ENCODE peak calls at places on chromosome 2, in ten cellular contexts. One of them, this sample, is unnamed.

GRCh38 chr2:240586198-240586918 is at the start of gene CAPN10:
- DNase-seq in ureter: peak
- DNase-seq in NCI-H510A treated with DMSO at 0.1 percent for 48 hours: peak
- DNase-seq in amniotic stem cell: peak
- DNase-seq in GF-D8: peak
- DNase-seq in T-helper 9 cell: peak
- DNase-seq in C1 segment of cervical spinal cord: peak
- DNase-seq in B cell: peak
- DNase-seq in activated T-cell treated with anti-CD3 and anti-CD28 coated beads for 1 hour: peak
- DNase-seq in CD4-positive, alpha-beta T cell: peak
- DNase-seq in this sample: peak

GRCh38 chr2:191069606-191070005 is 55.6 kb upstream of the STAT1 start:
- DNase-seq in ureter: no peak
- DNase-seq in NCI-H510A treated with DMSO at 0.1 percent for 48 hours: no peak
- DNase-seq in amniotic stem cell: no peak
- DNase-seq in GF-D8: no peak
- DNase-seq in T-helper 9 cell: no peak
- DNase-seq in C1 segment of cervical spinal cord: no peak
- DNase-seq in B cell: no peak
- DNase-seq in activated T-cell treated with anti-CD3 and anti-CD28 coated beads for 1 hour: no peak
- DNase-seq in CD4-positive, alpha-beta T cell: no peak
- DNase-seq in this sample: no peak

GRCh38 chr2:53303012-53303578 is 464.5 kb upstream of the CHAC2 start:
- DNase-seq in ureter: no peak
- DNase-seq in NCI-H510A treated with DMSO at 0.1 percent for 48 hours: no peak
- DNase-seq in amniotic stem cell: no peak
- DNase-seq in GF-D8: no peak
- DNase-seq in T-helper 9 cell: no peak
- DNase-seq in C1 segment of cervical spinal cord: no peak
- DNase-seq in B cell: no peak
- DNase-seq in activated T-cell treated with anti-CD3 and anti-CD28 coated beads for 1 hour: no peak
- DNase-seq in CD4-positive, alpha-beta T cell: no peak
- DNase-seq in this sample: no peak

GRCh38 chr2:102703748-102704147 is 58.1 kb upstream of the TMEM182 start:
- DNase-seq in ureter: no peak
- DNase-seq in NCI-H510A treated with DMSO at 0.1 percent for 48 hours: peak
- DNase-seq in amniotic stem cell: no peak
- DNase-seq in GF-D8: no peak
- DNase-seq in T-helper 9 cell: no peak
- DNase-seq in C1 segment of cervical spinal cord: no peak
- DNase-seq in B cell: no peak
- DNase-seq in activated T-cell treated with anti-CD3 and anti-CD28 coated beads for 1 hour: no peak
- DNase-seq in CD4-positive, alpha-beta T cell: no peak
- DNase-seq in this sample: peak

GRCh38 chr2:201413143-201413542 is 38.1 kb downstream of the TRAK2 start:
- DNase-seq in ureter: no peak
- DNase-seq in NCI-H510A treated with DMSO at 0.1 percent for 48 hours: no peak
- DNase-seq in amniotic stem cell: no peak
- DNase-seq in GF-D8: no peak
- DNase-seq in T-helper 9 cell: no peak
- DNase-seq in C1 segment of cervical spinal cord: no peak
- DNase-seq in B cell: no peak
- DNase-seq in activated T-cell treated with anti-CD3 and anti-CD28 coated beads for 1 hour: no peak
- DNase-seq in CD4-positive, alpha-beta T cell: no peak
- DNase-seq in this sample: no peak

GRCh38 chr2:5609191-5609590 is 83.0 kb upstream of the SOX11 start:
- DNase-seq in ureter: no peak
- DNase-seq in NCI-H510A treated with DMSO at 0.1 percent for 48 hours: no peak
- DNase-seq in amniotic stem cell: no peak
- DNase-seq in GF-D8: no peak
- DNase-seq in T-helper 9 cell: no peak
- DNase-seq in C1 segment of cervical spinal cord: no peak
- DNase-seq in B cell: no peak
- DNase-seq in activated T-cell treated with anti-CD3 and anti-CD28 coated beads for 1 hour: no peak
- DNase-seq in CD4-positive, alpha-beta T cell: no peak
- DNase-seq in this sample: no peak

GRCh38 chr2:98039085-98039756 is 43.5 kb upstream of the TMEM131 start:
- DNase-seq in ureter: no peak
- DNase-seq in NCI-H510A treated with DMSO at 0.1 percent for 48 hours: no peak
- DNase-seq in amniotic stem cell: no peak
- DNase-seq in GF-D8: no peak
- DNase-seq in T-helper 9 cell: no peak
- DNase-seq in C1 segment of cervical spinal cord: no peak
- DNase-seq in B cell: peak
- DNase-seq in activated T-cell treated with anti-CD3 and anti-CD28 coated beads for 1 hour: no peak
- DNase-seq in CD4-positive, alpha-beta T cell: no peak
- DNase-seq in this sample: no peak

GRCh38 chr2:232568161-232568560 is 17.7 kb downstream of the EIF4E2 start:
- DNase-seq in ureter: no peak
- DNase-seq in NCI-H510A treated with DMSO at 0.1 percent for 48 hours: no peak
- DNase-seq in amniotic stem cell: peak
- DNase-seq in GF-D8: no peak
- DNase-seq in T-helper 9 cell: no peak
- DNase-seq in C1 segment of cervical spinal cord: no peak
- DNase-seq in B cell: no peak
- DNase-seq in activated T-cell treated with anti-CD3 and anti-CD28 coated beads for 1 hour: no peak
- DNase-seq in CD4-positive, alpha-beta T cell: no peak
- DNase-seq in this sample: no peak

GRCh38 chr2:160227252-160227651 is 27.2 kb upstream of the ITGB6 start:
- DNase-seq in ureter: no peak
- DNase-seq in NCI-H510A treated with DMSO at 0.1 percent for 48 hours: no peak
- DNase-seq in amniotic stem cell: no peak
- DNase-seq in GF-D8: no peak
- DNase-seq in T-helper 9 cell: no peak
- DNase-seq in C1 segment of cervical spinal cord: no peak
- DNase-seq in B cell: no peak
- DNase-seq in activated T-cell treated with anti-CD3 and anti-CD28 coated beads for 1 hour: no peak
- DNase-seq in CD4-positive, alpha-beta T cell: no peak
- DNase-seq in this sample: no peak

GRCh38 chr2:74849228-74849892 is 15.4 kb downstream of the HK2 start:
- DNase-seq in ureter: peak
- DNase-seq in NCI-H510A treated with DMSO at 0.1 percent for 48 hours: no peak
- DNase-seq in amniotic stem cell: no peak
- DNase-seq in GF-D8: peak
- DNase-seq in T-helper 9 cell: peak
- DNase-seq in C1 segment of cervical spinal cord: no peak
- DNase-seq in B cell: peak
- DNase-seq in activated T-cell treated with anti-CD3 and anti-CD28 coated beads for 1 hour: peak
- DNase-seq in CD4-positive, alpha-beta T cell: no peak
- DNase-seq in this sample: peak

GRCh38 chr2:111975819-111976218 is 77.4 kb downstream of the MERTK start:
- DNase-seq in ureter: no peak
- DNase-seq in NCI-H510A treated with DMSO at 0.1 percent for 48 hours: no peak
- DNase-seq in amniotic stem cell: no peak
- DNase-seq in GF-D8: no peak
- DNase-seq in T-helper 9 cell: no peak
- DNase-seq in C1 segment of cervical spinal cord: no peak
- DNase-seq in B cell: no peak
- DNase-seq in activated T-cell treated with anti-CD3 and anti-CD28 coated beads for 1 hour: no peak
- DNase-seq in CD4-positive, alpha-beta T cell: no peak
- DNase-seq in this sample: no peak

GRCh38 chr2:138395565-138396306 is 105.8 kb upstream of the SPOPL start:
- DNase-seq in ureter: no peak
- DNase-seq in NCI-H510A treated with DMSO at 0.1 percent for 48 hours: no peak
- DNase-seq in amniotic stem cell: no peak
- DNase-seq in GF-D8: no peak
- DNase-seq in T-helper 9 cell: no peak
- DNase-seq in C1 segment of cervical spinal cord: no peak
- DNase-seq in B cell: no peak
- DNase-seq in activated T-cell treated with anti-CD3 and anti-CD28 coated beads for 1 hour: no peak
- DNase-seq in CD4-positive, alpha-beta T cell: no peak
- DNase-seq in this sample: no peak

GRCh38 chr2:3192920-3193319 is 184.7 kb downstream of the EIPR1 start:
- DNase-seq in ureter: no peak
- DNase-seq in NCI-H510A treated with DMSO at 0.1 percent for 48 hours: no peak
- DNase-seq in amniotic stem cell: no peak
- DNase-seq in GF-D8: no peak
- DNase-seq in T-helper 9 cell: no peak
- DNase-seq in C1 segment of cervical spinal cord: no peak
- DNase-seq in B cell: no peak
- DNase-seq in activated T-cell treated with anti-CD3 and anti-CD28 coated beads for 1 hour: no peak
- DNase-seq in CD4-positive, alpha-beta T cell: no peak
- DNase-seq in this sample: no peak

GRCh38 chr2:43210125-43210466 is 16.3 kb downstream of the ZFP36L2 start:
- DNase-seq in ureter: no peak
- DNase-seq in NCI-H510A treated with DMSO at 0.1 percent for 48 hours: no peak
- DNase-seq in amniotic stem cell: no peak
- DNase-seq in GF-D8: no peak
- DNase-seq in T-helper 9 cell: no peak
- DNase-seq in C1 segment of cervical spinal cord: no peak
- DNase-seq in B cell: no peak
- DNase-seq in activated T-cell treated with anti-CD3 and anti-CD28 coated beads for 1 hour: no peak
- DNase-seq in CD4-positive, alpha-beta T cell: no peak
- DNase-seq in this sample: no peak

GRCh38 chr2:126981476-126981875 is 82.8 kb downstream of the TEX51 start:
- DNase-seq in ureter: no peak
- DNase-seq in NCI-H510A treated with DMSO at 0.1 percent for 48 hours: peak
- DNase-seq in amniotic stem cell: no peak
- DNase-seq in GF-D8: no peak
- DNase-seq in T-helper 9 cell: no peak
- DNase-seq in C1 segment of cervical spinal cord: no peak
- DNase-seq in B cell: no peak
- DNase-seq in activated T-cell treated with anti-CD3 and anti-CD28 coated beads for 1 hour: no peak
- DNase-seq in CD4-positive, alpha-beta T cell: no peak
- DNase-seq in this sample: no peak

GRCh38 chr2:239142806-239143205 is 258.0 kb downstream of the HDAC4 start:
- DNase-seq in ureter: no peak
- DNase-seq in NCI-H510A treated with DMSO at 0.1 percent for 48 hours: no peak
- DNase-seq in amniotic stem cell: no peak
- DNase-seq in GF-D8: no peak
- DNase-seq in T-helper 9 cell: no peak
- DNase-seq in C1 segment of cervical spinal cord: no peak
- DNase-seq in B cell: no peak
- DNase-seq in activated T-cell treated with anti-CD3 and anti-CD28 coated beads for 1 hour: no peak
- DNase-seq in CD4-positive, alpha-beta T cell: no peak
- DNase-seq in this sample: no peak

GRCh38 chr2:21422050-21422449 is 298.3 kb downstream of the TDRD15 start:
- DNase-seq in ureter: no peak
- DNase-seq in NCI-H510A treated with DMSO at 0.1 percent for 48 hours: peak
- DNase-seq in amniotic stem cell: no peak
- DNase-seq in GF-D8: no peak
- DNase-seq in T-helper 9 cell: no peak
- DNase-seq in C1 segment of cervical spinal cord: no peak
- DNase-seq in B cell: no peak
- DNase-seq in activated T-cell treated with anti-CD3 and anti-CD28 coated beads for 1 hour: no peak
- DNase-seq in CD4-positive, alpha-beta T cell: no peak
- DNase-seq in this sample: peak

GRCh38 chr2:156332452-156333273 is at the start of gene NR4A2:
- DNase-seq in ureter: peak
- DNase-seq in NCI-H510A treated with DMSO at 0.1 percent for 48 hours: peak
- DNase-seq in amniotic stem cell: peak
- DNase-seq in GF-D8: peak
- DNase-seq in T-helper 9 cell: peak
- DNase-seq in C1 segment of cervical spinal cord: peak
- DNase-seq in B cell: peak
- DNase-seq in activated T-cell treated with anti-CD3 and anti-CD28 coated beads for 1 hour: peak
- DNase-seq in CD4-positive, alpha-beta T cell: peak
- DNase-seq in this sample: peak

GRCh38 chr2:113157108-113157896 is 16.5 kb upstream of the PSD4 start:
- DNase-seq in ureter: peak
- DNase-seq in NCI-H510A treated with DMSO at 0.1 percent for 48 hours: peak
- DNase-seq in amniotic stem cell: no peak
- DNase-seq in GF-D8: no peak
- DNase-seq in T-helper 9 cell: no peak
- DNase-seq in C1 segment of cervical spinal cord: no peak
- DNase-seq in B cell: peak
- DNase-seq in activated T-cell treated with anti-CD3 and anti-CD28 coated beads for 1 hour: no peak
- DNase-seq in CD4-positive, alpha-beta T cell: no peak
- DNase-seq in this sample: peak

GRCh38 chr2:173146590-173146989 is 70.9 kb downstream of the MAP3K20 start:
- DNase-seq in ureter: no peak
- DNase-seq in NCI-H510A treated with DMSO at 0.1 percent for 48 hours: no peak
- DNase-seq in amniotic stem cell: no peak
- DNase-seq in GF-D8: no peak
- DNase-seq in T-helper 9 cell: no peak
- DNase-seq in C1 segment of cervical spinal cord: no peak
- DNase-seq in B cell: no peak
- DNase-seq in activated T-cell treated with anti-CD3 and anti-CD28 coated beads for 1 hour: no peak
- DNase-seq in CD4-positive, alpha-beta T cell: no peak
- DNase-seq in this sample: no peak

GRCh38 chr2:204072443-204073324 is 136.1 kb downstream of the ICOS start:
- DNase-seq in ureter: no peak
- DNase-seq in NCI-H510A treated with DMSO at 0.1 percent for 48 hours: no peak
- DNase-seq in amniotic stem cell: no peak
- DNase-seq in GF-D8: no peak
- DNase-seq in T-helper 9 cell: peak
- DNase-seq in C1 segment of cervical spinal cord: no peak
- DNase-seq in B cell: peak
- DNase-seq in activated T-cell treated with anti-CD3 and anti-CD28 coated beads for 1 hour: peak
- DNase-seq in CD4-positive, alpha-beta T cell: peak
- DNase-seq in this sample: peak

GRCh38 chr2:209323738-209324137 is 100.1 kb upstream of the MAP2 start:
- DNase-seq in ureter: no peak
- DNase-seq in NCI-H510A treated with DMSO at 0.1 percent for 48 hours: no peak
- DNase-seq in amniotic stem cell: no peak
- DNase-seq in GF-D8: no peak
- DNase-seq in T-helper 9 cell: no peak
- DNase-seq in C1 segment of cervical spinal cord: no peak
- DNase-seq in B cell: no peak
- DNase-seq in activated T-cell treated with anti-CD3 and anti-CD28 coated beads for 1 hour: no peak
- DNase-seq in CD4-positive, alpha-beta T cell: no peak
- DNase-seq in this sample: no peak

GRCh38 chr2:149068996-149069888 is 30.7 kb downstream of the LYPD6B start:
- DNase-seq in ureter: peak
- DNase-seq in NCI-H510A treated with DMSO at 0.1 percent for 48 hours: no peak
- DNase-seq in amniotic stem cell: no peak
- DNase-seq in GF-D8: peak
- DNase-seq in T-helper 9 cell: peak
- DNase-seq in C1 segment of cervical spinal cord: no peak
- DNase-seq in B cell: no peak
- DNase-seq in activated T-cell treated with anti-CD3 and anti-CD28 coated beads for 1 hour: no peak
- DNase-seq in CD4-positive, alpha-beta T cell: no peak
- DNase-seq in this sample: no peak

GRCh38 chr2:218290316-218291261 is 1.7 kb downstream of the TMBIM1 start:
- DNase-seq in ureter: no peak
- DNase-seq in NCI-H510A treated with DMSO at 0.1 percent for 48 hours: no peak
- DNase-seq in amniotic stem cell: no peak
- DNase-seq in GF-D8: peak
- DNase-seq in T-helper 9 cell: peak
- DNase-seq in C1 segment of cervical spinal cord: no peak
- DNase-seq in B cell: peak
- DNase-seq in activated T-cell treated with anti-CD3 and anti-CD28 coated beads for 1 hour: peak
- DNase-seq in CD4-positive, alpha-beta T cell: no peak
- DNase-seq in this sample: peak

GRCh38 chr2:164515746-164516145 is 105.5 kb downstream of the GRB14 start:
- DNase-seq in ureter: no peak
- DNase-seq in NCI-H510A treated with DMSO at 0.1 percent for 48 hours: no peak
- DNase-seq in amniotic stem cell: no peak
- DNase-seq in GF-D8: no peak
- DNase-seq in T-helper 9 cell: no peak
- DNase-seq in C1 segment of cervical spinal cord: no peak
- DNase-seq in B cell: no peak
- DNase-seq in activated T-cell treated with anti-CD3 and anti-CD28 coated beads for 1 hour: no peak
- DNase-seq in CD4-positive, alpha-beta T cell: no peak
- DNase-seq in this sample: no peak

GRCh38 chr2:185643434-185643833 is 95.2 kb upstream of the FSIP2 start:
- DNase-seq in ureter: no peak
- DNase-seq in NCI-H510A treated with DMSO at 0.1 percent for 48 hours: no peak
- DNase-seq in amniotic stem cell: no peak
- DNase-seq in GF-D8: no peak
- DNase-seq in T-helper 9 cell: no peak
- DNase-seq in C1 segment of cervical spinal cord: no peak
- DNase-seq in B cell: no peak
- DNase-seq in activated T-cell treated with anti-CD3 and anti-CD28 coated beads for 1 hour: no peak
- DNase-seq in CD4-positive, alpha-beta T cell: no peak
- DNase-seq in this sample: no peak

GRCh38 chr2:63000801-63001200 is 49.8 kb upstream of the OTX1 start:
- DNase-seq in ureter: no peak
- DNase-seq in NCI-H510A treated with DMSO at 0.1 percent for 48 hours: no peak
- DNase-seq in amniotic stem cell: no peak
- DNase-seq in GF-D8: no peak
- DNase-seq in T-helper 9 cell: no peak
- DNase-seq in C1 segment of cervical spinal cord: no peak
- DNase-seq in B cell: no peak
- DNase-seq in activated T-cell treated with anti-CD3 and anti-CD28 coated beads for 1 hour: no peak
- DNase-seq in CD4-positive, alpha-beta T cell: no peak
- DNase-seq in this sample: no peak

GRCh38 chr2:166932032-166932431 is 43.8 kb downstream of the XIRP2 start:
- DNase-seq in ureter: no peak
- DNase-seq in NCI-H510A treated with DMSO at 0.1 percent for 48 hours: no peak
- DNase-seq in amniotic stem cell: no peak
- DNase-seq in GF-D8: no peak
- DNase-seq in T-helper 9 cell: no peak
- DNase-seq in C1 segment of cervical spinal cord: no peak
- DNase-seq in B cell: no peak
- DNase-seq in activated T-cell treated with anti-CD3 and anti-CD28 coated beads for 1 hour: no peak
- DNase-seq in CD4-positive, alpha-beta T cell: no peak
- DNase-seq in this sample: no peak

This sample was measured in germinal center.